ENCODE peak calls at places on chromosome 5, in four cellular contexts. F, D, R and U are unnamed samples.

GRCh38 chr5:163505475-163506457 is at the start of gene MAT2B:
- DNase-seq in F (peak; percentile 98), D (peak; percentile 96), R (peak; percentile 87), U (peak; percentile 96)

GRCh38 chr5:74424162-74424868 is 216.2 kb downstream of the ENC1 start:
- DNase-seq in F (no peak), D (no peak), R (peak; percentile 75), U (no peak)

GRCh38 chr5:109759304-109759703 is 69.6 kb downstream of the MAN2A1 start:
- DNase-seq in F (no peak), D (peak; percentile 79), R (no peak), U (no peak)

GRCh38 chr5:124553911-124554310 is 192.5 kb downstream of the ZNF608 start:
- DNase-seq in F (no peak), D (no peak), R (no peak), U (no peak)

GRCh38 chr5:16726538-16726946 is 109.7 kb upstream of the RETREG1 start:
- DNase-seq in F (no peak), D (no peak), R (no peak), U (peak; percentile 21)

GRCh38 chr5:10343486-10343885 is 10.0 kb upstream of the MARCHF6 start:
- DNase-seq in F (no peak), D (no peak), R (no peak), U (no peak)

GRCh38 chr5:176652136-176652535 is 4.9 kb downstream of the TSPAN17 start:
- DNase-seq in F (peak; percentile 68), D (no peak), R (no peak), U (no peak)

GRCh38 chr5:34436761-34437501 is 219.2 kb upstream of the RAI14 start:
- DNase-seq in F (no peak), D (peak; percentile 61), R (no peak), U (no peak)

GRCh38 chr5:125277494-125278154 is 531.2 kb upstream of the ZNF608 start:
- DNase-seq in F (peak; percentile 48), D (peak; percentile 67), R (peak; percentile 14), U (no peak)

GRCh38 chr5:1551913-1552312 is 28.2 kb upstream of the LPCAT1 start:
- DNase-seq in F (no peak), D (no peak), R (no peak), U (no peak)

GRCh38 chr5:38069360-38069759 is 189.0 kb upstream of the EGFLAM start:
- DNase-seq in F (no peak), D (peak; percentile 27), R (peak; percentile 75), U (no peak)

GRCh38 chr5:172492991-172493390 is 38.7 kb upstream of the SH3PXD2B start:
- DNase-seq in F (no peak), D (no peak), R (no peak), U (no peak)

GRCh38 chr5:882253-883185 is 10.1 kb downstream of the BRD9 start:
- DNase-seq in F (no peak), D (no peak), R (no peak), U (no peak)

GRCh38 chr5:115625579-115626443 is at the start of gene TMED7:
- DNase-seq in F (peak; percentile 97), D (peak; percentile 98), R (peak; percentile 95), U (peak; percentile 98)

GRCh38 chr5:39498247-39498952 is 73.6 kb upstream of the DAB2 start:
- DNase-seq in F (no peak), D (peak; percentile 30), R (no peak), U (no peak)

GRCh38 chr5:11023970-11024369 is 262.9 kb upstream of the DAP start:
- DNase-seq in F (no peak), D (no peak), R (no peak), U (no peak)

GRCh38 chr5:109901628-109901981 is 211.9 kb downstream of the MAN2A1 start:
- DNase-seq in F (no peak), D (no peak), R (no peak), U (no peak)

GRCh38 chr5:176564002-176564401 is 14.9 kb downstream of the CDHR2 start:
- DNase-seq in F (no peak), D (peak; percentile 18), R (no peak), U (no peak)

GRCh38 chr5:164335837-164336236 is 830.4 kb downstream of the MAT2B start:
- DNase-seq in F (peak; percentile 14), D (peak; percentile 61), R (no peak), U (no peak)

GRCh38 chr5:16901038-16901644 is 34.9 kb downstream of the MYO10 start:
- DNase-seq in F (peak; percentile 87), D (no peak), R (no peak), U (no peak)

GRCh38 chr5:135207866-135208265 is 173.8 kb upstream of the PITX1 start:
- DNase-seq in F (no peak), D (peak; percentile 26), R (no peak), U (no peak)

GRCh38 chr5:54135042-54135441 is 175.3 kb downstream of the ARL15 start:
- DNase-seq in F (peak; percentile 14), D (peak; percentile 17), R (no peak), U (no peak)

GRCh38 chr5:26610581-26610980 is 427.8 kb downstream of the CDH9 start:
- DNase-seq in F (no peak), D (no peak), R (no peak), U (no peak)

GRCh38 chr5:180825768-180826525 is 23.3 kb upstream of the MGAT1 start:
- DNase-seq in F (no peak), D (peak; percentile 57), R (peak; percentile 86), U (no peak)

GRCh38 chr5:74261906-74262305 is 378.6 kb downstream of the ENC1 start:
- DNase-seq in F (no peak), D (no peak), R (no peak), U (no peak)

GRCh38 chr5:117615226-117615625 is 1040.6 kb upstream of the SEMA6A start:
- DNase-seq in F (no peak), D (peak; percentile 21), R (no peak), U (no peak)

GRCh38 chr5:7396169-7397004 is 449 bp downstream of the ADCY2 start:
- DNase-seq in F (peak; percentile 49), D (no peak), R (no peak), U (no peak)

GRCh38 chr5:67619636-67620035 is 423.0 kb upstream of the CD180 start:
- DNase-seq in F (no peak), D (no peak), R (no peak), U (no peak)

GRCh38 chr5:133564921-133565565 is 47.3 kb downstream of the FSTL4 start:
- DNase-seq in F (no peak), D (no peak), R (no peak), U (no peak)

GRCh38 chr5:103295871-103296270 is 37.3 kb downstream of the MACIR start:
- DNase-seq in F (no peak), D (no peak), R (no peak), U (no peak)

GRCh38 chr5:45521067-45521466 is 175.1 kb downstream of the HCN1 start:
- DNase-seq in F (peak; percentile 79), D (peak; percentile 80), R (peak; percentile 2), U (no peak)

GRCh38 chr5:10019236-10019635 is 230.5 kb downstream of the ATPSCKMT start:
- DNase-seq in F (no peak), D (no peak), R (no peak), U (no peak)

GRCh38 chr5:77181173-77181572 is 29.3 kb upstream of the PDE8B start:
- DNase-seq in F (no peak), D (no peak), R (no peak), U (no peak)

GRCh38 chr5:138032028-138032571 is 779 bp downstream of the FAM13B start:
- DNase-seq in F (no peak), D (no peak), R (no peak), U (peak; percentile 83)

GRCh38 chr5:140840978-140841962 is at the start of gene PCDHA8:
- DNase-seq in F (peak; percentile 77), D (peak; percentile 55), R (peak; percentile 48), U (peak; percentile 35)

GRCh38 chr5:78331523-78332080 is 28.8 kb upstream of the SCAMP1 start:
- DNase-seq in F (no peak), D (no peak), R (peak; percentile 51), U (no peak)
- H3K4me1 ChIP-seq in F (peaks cover 1% of the 10 kb centered on the region), D (no peaks in the 10 kb centered on the region), R (peaks cover 14% of the 10 kb centered on the region), U (no peaks in the 10 kb centered on the region)

GRCh38 chr5:35890021-35890740 is 33.5 kb downstream of the IL7R start:
- DNase-seq in F (no peak), D (no peak), R (no peak), U (no peak)
- H3K4me2 ChIP-seq in F (no peak overlapping the region), D (no peak overlapping the region), R (no peak overlapping the region), U (no peak overlapping the region)

GRCh38 chr5:150611026-150611425 is 29.4 kb upstream of the SYNPO start:
- DNase-seq in F (no peak), D (no peak), R (no peak), U (no peak)
- H3K4me1 ChIP-seq in F (no peaks in the 10 kb centered on the region), D (peaks cover 17% of the 10 kb centered on the region), R (peaks cover 65% of the 10 kb centered on the region), U (no peaks in the 10 kb centered on the region)

GRCh38 chr5:14017904-14018303 is 73.4 kb upstream of the DNAH5 start:
- DNase-seq in F (no peak), D (no peak), R (no peak), U (no peak)

GRCh38 chr5:14011089-14012004 is 66.9 kb upstream of the DNAH5 start:
- DNase-seq in F (peak; percentile 97), D (peak; percentile 93), R (peak; percentile 78), U (peak; percentile 67)

GRCh38 chr5:14019768-14020167 is 75.3 kb upstream of the DNAH5 start:
- DNase-seq in F (no peak), D (no peak), R (no peak), U (no peak)

GRCh38 chr5:14016549-14016948 is 72.1 kb upstream of the DNAH5 start:
- DNase-seq in F (no peak), D (no peak), R (no peak), U (no peak)
- H3K4me2 ChIP-seq in F (no peak overlapping the region), D (no peak overlapping the region), R (no peak overlapping the region), U (no peak overlapping the region)

GRCh38 chr5:111752426-111752965 is 4.5 kb downstream of the NREP start:
- DNase-seq in F (no peak), D (no peak), R (no peak), U (no peak)

GRCh38 chr5:111747336-111747735 is 9.7 kb downstream of the NREP start:
- DNase-seq in F (no peak), D (no peak), R (no peak), U (no peak)

GRCh38 chr5:111746791-111747190 is 10.2 kb downstream of the NREP start:
- DNase-seq in F (no peak), D (no peak), R (no peak), U (no peak)

GRCh38 chr5:111748304-111748763 is 8.7 kb downstream of the NREP start:
- DNase-seq in F (no peak), D (peak; percentile 85), R (no peak), U (no peak)

DNA sequence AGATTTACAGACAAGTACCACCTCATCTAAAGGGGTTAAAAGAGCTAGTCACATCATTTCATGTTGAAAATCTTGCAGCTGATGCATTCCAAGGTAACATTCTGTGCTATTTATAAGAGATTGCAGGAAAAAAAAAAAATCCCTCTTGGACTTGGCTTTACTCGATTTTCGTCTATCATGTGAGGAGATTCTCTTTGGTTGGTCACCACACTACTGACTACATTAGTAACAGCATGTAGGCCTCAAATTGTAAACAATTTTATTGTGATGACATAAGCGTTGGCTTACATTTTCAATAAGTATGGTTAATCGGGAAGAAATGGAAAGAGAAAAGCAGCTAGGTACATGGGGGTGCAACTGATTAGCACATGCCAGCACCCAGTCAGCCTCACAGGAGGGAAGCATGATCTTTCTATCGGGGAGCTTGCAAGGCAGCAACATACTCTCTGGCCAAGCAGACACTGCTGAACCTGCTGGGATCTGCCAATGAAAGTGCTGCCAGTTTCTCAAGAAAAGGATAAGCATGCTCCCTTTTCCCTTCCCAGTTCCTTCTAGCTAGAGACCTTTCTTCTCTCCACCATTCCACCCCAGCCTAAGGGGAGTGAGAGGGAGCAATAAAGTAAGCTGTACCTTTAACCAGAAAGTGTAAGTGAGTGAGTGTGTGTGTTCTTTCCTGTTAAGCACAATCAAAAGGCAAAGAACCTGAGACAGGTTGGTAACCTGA is 7.5 kb downstream of the NREP start:
- DNase-seq in F (no peak), D (no peak), R (no peak), U (no peak)
- H3K4me1 ChIP-seq in F (no peaks in the 10 kb centered on the region), D (peaks cover 6% of the 10 kb centered on the region), R (peaks cover 22% of the 10 kb centered on the region), U (peaks cover 7% of the 10 kb centered on the region)